ENCODE peak calls at places on chromosomes 16 and 17, in six cellular contexts. V is fibroblast of pulmonary artery, U is osteoblast, Y is stomach, C is tibial artery, K is epithelial cell of esophagus. A is an unnamed sample.

GRCh38 chr16:89012622-89012995 is 35.6 kb upstream of the CBFA2T3 start:
- DNase-seq in Y (no peak), C (peak), U (peak), K (no peak), V (no peak), A (no peak)

GRCh38 chr16:23145186-23145585 is 4.1 kb downstream of the USP31 start:
- DNase-seq in U (no peak), V (no peak), Y (no peak), K (peak), C (no peak), A (no peak)

GRCh38 chr17:48002208-48002919 is 31.5 kb downstream of the CDK5RAP3 start:
- DNase-seq in K (peak), Y (no peak), C (no peak), U (peak), V (peak), A (peak)

GRCh38 chr17:59046192-59046591 is 60.5 kb downstream of the TRIM37 start:
- DNase-seq in K (no peak), V (peak), U (no peak), C (no peak), Y (no peak), A (no peak)

GRCh38 chr16:89785523-89786155 is 30.8 kb downstream of the FANCA start:
- DNase-seq in Y (no peak), U (no peak), K (no peak), V (no peak), C (no peak), A (no peak)

GRCh38 chr16:88747588-88748301 is 37.3 kb downstream of the PIEZO1 start:
- DNase-seq in U (no peak), K (peak), V (peak), Y (peak), C (no peak), A (no peak)

GRCh38 chr16:53071748-53072301 is 17.0 kb downstream of the CHD9 start:
- DNase-seq in U (no peak), C (peak), V (peak), K (no peak), Y (no peak), A (no peak)

GRCh38 chr16:63289834-63290460 is 1253.7 kb upstream of the CDH8 start:
- DNase-seq in Y (peak), V (peak), C (no peak), K (peak), U (peak), A (peak)

GRCh38 chr17:6506679-6507231 is 49.6 kb downstream of the PITPNM3 start:
- DNase-seq in V (peak), C (peak), U (peak), Y (peak), K (peak), A (peak)

GRCh38 chr17:43574896-43575525 is 28.9 kb upstream of the ETV4 start:
- DNase-seq in C (no peak), K (no peak), U (no peak), V (no peak), Y (no peak), A (no peak)

GRCh38 chr17:36807496-36808180 is 129.6 kb upstream of the LHX1 start:
- DNase-seq in K (no peak), Y (no peak), V (no peak), C (no peak), U (no peak), A (no peak)

GRCh38 chr16:89476379-89476778 is 14.0 kb downstream of the ANKRD11 start:
- DNase-seq in V (no peak), C (no peak), K (peak), U (no peak), Y (peak), A (no peak)

GRCh38 chr17:61400058-61400785 is 579 bp downstream of the TBX2 start:
- DNase-seq in U (peak), K (no peak), C (peak), Y (no peak), V (peak), A (no peak)

GRCh38 chr17:5872831-5873230 is 197.3 kb upstream of the WSCD1 start:
- DNase-seq in Y (no peak), K (no peak), V (no peak), U (no peak), C (no peak), A (no peak)

GRCh38 chr17:56009795-56010715 is 143.2 kb upstream of the ANKFN1 start:
- DNase-seq in V (no peak), C (no peak), K (no peak), Y (no peak), U (no peak), A (no peak)

GRCh38 chr16:11088432-11088794 is 144.0 kb downstream of the CLEC16A start:
- DNase-seq in U (no peak), C (no peak), V (no peak), K (no peak), Y (no peak), A (no peak)

GRCh38 chr16:14133907-14134306 is 62.8 kb downstream of the MRTFB start:
- DNase-seq in C (no peak), V (no peak), U (no peak), K (no peak), Y (no peak), A (no peak)

GRCh38 chr16:68287276-68288251 is 23.2 kb downstream of the SLC7A6OS start:
- DNase-seq in K (peak), U (peak), C (peak), Y (no peak), V (peak), A (peak)

GRCh38 chr17:72447251-72447640 is 326.4 kb downstream of the SOX9 start:
- DNase-seq in K (no peak), U (peak), V (no peak), C (no peak), Y (no peak), A (no peak)

GRCh38 chr17:18043491-18043890 is 4.3 kb downstream of the GID4 start:
- DNase-seq in V (peak), K (peak), C (no peak), Y (no peak), U (no peak), A (no peak)

GRCh38 chr16:1218930-1219611 is 6.0 kb downstream of the TPSG1 start:
- DNase-seq in K (no peak), C (no peak), U (no peak), V (no peak), Y (no peak), A (no peak)

GRCh38 chr16:67833035-67833417 is 9.1 kb upstream of the THAP11 start:
- DNase-seq in C (no peak), K (peak), V (peak), U (peak), Y (no peak), A (peak)

GRCh38 chr17:77691216-77692085 is 267.1 kb upstream of the TNRC6C start:
- DNase-seq in K (no peak), V (no peak), Y (no peak), C (peak), U (no peak), A (no peak)

GRCh38 chr16:27677300-27677699 is 127.4 kb downstream of the KATNIP start:
- DNase-seq in C (no peak), Y (no peak), V (peak), K (no peak), U (peak), A (no peak)

GRCh38 chr16:10200823-10201571 is 18.8 kb upstream of the GRIN2A start:
- DNase-seq in V (no peak), K (no peak), U (no peak), Y (no peak), C (no peak), A (no peak)

GRCh38 chr17:67215991-67216421 is 29.0 kb downstream of the HELZ start:
- DNase-seq in Y (no peak), K (no peak), V (no peak), U (no peak), C (no peak), A (no peak)

GRCh38 chr17:15123593-15124590 is 141.2 kb downstream of the PMP22 start:
- DNase-seq in Y (no peak), U (peak), V (no peak), C (no peak), K (no peak), A (peak)

GRCh38 chr16:1792836-1793577 is 498 bp downstream of the IGFALS start:
- DNase-seq in K (no peak), V (no peak), Y (no peak), C (no peak), U (peak), A (no peak)

GRCh38 chr17:55577011-55577586 is 65.8 kb upstream of the SMIM36 start:
- DNase-seq in K (peak), V (peak), C (no peak), U (peak), Y (no peak), A (peak)

GRCh38 chr17:9389116-9389515 is 186.5 kb downstream of the STX8 start:
- DNase-seq in K (peak), U (peak), Y (no peak), V (peak), C (no peak), A (peak)

GRCh38 chr16:9383281-9383680 is 291.8 kb downstream of the HAPSTR1 start:
- DNase-seq in C (no peak), V (no peak), U (no peak), K (no peak), Y (no peak), A (no peak)

GRCh38 chr17:13346996-13347762 is 254.6 kb downstream of the HS3ST3A1 start:
- DNase-seq in K (peak), V (peak), C (no peak), Y (no peak), U (no peak), A (peak)

GRCh38 chr17:9240659-9241370 is 219.5 kb downstream of the NTN1 start:
- DNase-seq in C (peak), K (no peak), V (peak), U (peak), Y (peak), A (peak)

DNA sequence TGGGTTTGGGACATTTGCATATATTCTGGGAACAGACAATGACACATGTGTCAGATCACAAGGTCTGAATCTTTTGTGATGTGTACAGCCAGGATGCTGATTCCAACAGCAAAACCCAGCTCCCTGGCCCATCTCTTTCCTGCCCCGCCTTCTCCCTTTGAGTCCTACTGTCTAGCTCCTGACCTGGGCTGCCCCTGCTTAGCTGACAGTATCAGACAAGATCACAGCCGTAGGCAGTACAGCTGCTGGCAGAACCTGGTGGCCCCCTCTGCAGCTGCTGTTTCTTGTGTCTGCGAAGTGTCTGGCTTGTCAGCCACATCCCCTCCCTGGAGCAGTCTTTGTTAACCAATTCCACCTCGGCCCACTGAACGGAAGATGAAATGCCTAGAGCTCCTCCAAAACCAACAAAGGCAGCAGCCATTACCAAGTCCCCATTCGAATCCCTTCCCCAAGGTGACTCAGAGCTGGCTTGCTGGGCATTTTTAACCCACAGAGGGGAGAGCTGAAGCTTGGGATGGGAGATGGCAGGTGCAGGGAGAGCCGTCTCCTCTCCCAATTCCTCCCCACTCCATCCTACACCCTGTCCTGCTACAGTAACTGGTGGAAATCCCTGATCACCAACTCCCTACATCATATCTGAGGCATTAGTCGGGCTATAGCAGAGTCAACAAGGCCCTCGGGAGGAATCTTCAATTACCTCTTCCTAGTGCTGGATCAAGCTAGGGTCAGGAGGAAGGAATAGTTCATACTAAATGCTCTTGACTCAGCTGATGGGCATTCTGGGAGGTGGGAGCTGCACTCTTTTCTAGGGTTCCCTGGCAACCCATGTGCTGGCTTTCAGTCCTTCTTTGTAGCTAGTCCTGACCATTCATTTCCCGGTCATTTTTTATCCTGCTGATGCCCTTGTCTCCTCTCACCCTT is 5.8 kb downstream of the PIPOX start:
- DNase-seq in K (no peak), U (no peak), V (no peak), C (no peak), Y (no peak), A (no peak)
- H3K4me3 ChIP-seq in K (no peak), U (peak), V (no peak), C (no peak), Y (no peak), A (no peak)

GRCh38 chr16:85422374-85423185 is 190.5 kb upstream of the GSE1 start:
- DNase-seq in C (no peak), V (no peak), Y (peak), K (peak), U (no peak), A (no peak)
- TF ChIP-seq CTCF in C (no peak), V (no peak), Y (peak), K (no peak), U (no peak), A (no peak)

GRCh38 chr17:50148226-50149098 is 2.0 kb downstream of the PPP1R9B start:
- DNase-seq in C (peak), V (no peak), Y (peak), U (peak), K (peak), A (peak)

GRCh38 chr17:50145532-50146229 is 4.8 kb downstream of the PPP1R9B start:
- DNase-seq in V (no peak), U (peak), C (no peak), Y (no peak), K (no peak), A (no peak)

GRCh38 chr17:50146230-50146926 is 4.1 kb downstream of the PPP1R9B start:
- DNase-seq in K (no peak), C (no peak), Y (no peak), U (peak), V (no peak), A (no peak)

GRCh38 chr17:50147841-50148225 is 2.6 kb downstream of the PPP1R9B start:
- DNase-seq in V (peak), K (no peak), C (peak), U (peak), Y (no peak), A (peak)

DNA sequence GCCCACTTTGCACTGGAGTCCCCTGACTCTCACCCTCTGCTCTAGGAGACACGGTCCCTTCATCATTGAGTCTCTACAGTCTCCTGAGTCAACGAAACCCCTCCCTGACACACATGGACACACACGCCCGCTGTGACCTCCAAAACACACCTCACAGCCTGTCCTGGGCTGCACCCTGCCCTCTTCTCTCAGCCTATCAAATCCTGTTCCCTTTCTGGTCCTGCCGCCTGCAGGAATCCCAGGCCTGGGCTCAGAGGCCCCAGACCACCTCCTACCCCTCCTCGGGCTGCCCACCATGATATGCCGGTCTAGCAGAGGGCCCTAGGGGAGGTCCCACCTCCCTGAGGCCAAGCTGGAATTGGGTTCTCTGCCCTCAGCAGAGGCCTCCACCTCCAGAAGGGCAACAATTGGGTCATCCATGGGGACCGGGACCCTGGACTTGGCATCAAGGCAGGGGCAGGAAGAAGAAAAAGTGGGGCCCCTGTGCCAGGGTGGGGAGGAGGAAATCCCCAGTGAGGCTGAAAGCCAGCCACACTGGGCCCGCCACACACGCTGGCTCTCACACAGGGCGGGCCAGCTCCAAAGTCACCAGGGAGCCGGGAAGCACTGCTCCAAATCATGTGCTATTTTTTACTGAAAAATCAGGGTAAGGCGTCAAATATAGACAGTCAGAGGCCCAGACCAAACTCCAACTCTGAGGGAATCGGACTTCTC is 3.4 kb downstream of the PPP1R9B start:
- DNase-seq in Y (no peak), C (peak), V (no peak), U (peak), K (no peak), A (no peak)
- H3K4me3 ChIP-seq in Y (peak), C (peak), V (peak), U (peak), K (peak), A (peak)

GRCh38 chr16:48526058-48526957 is 83.7 kb downstream of the N4BP1 start:
- DNase-seq in V (no peak), Y (peak), K (peak), C (peak), U (peak), A (no peak)
- TF ChIP-seq CTCF in V (peak), Y (peak), K (peak), C (no peak), U (no peak), A (peak)

A was measured in AG10803.